ENCODE peak calls at places on chromosomes 6 and 20, in ten cellular contexts. E is anterior cingulate cortex; U is stimulated activated CD4-positive, alpha-beta T cell treated with anti-CD3 and anti-CD28 coated beads, TNF-alpha, amount 100 ng/mL, for 4 hours; K is ELR; Q is CD8-positive, alpha-beta memory T cell; V is GM20000; H is neuronal stem cell; C is lower leg skin; O is NCI-H774; T is AG09309. P is an unnamed sample.

GRCh38 chr6:72363844-72364740 is 257.8 kb upstream of the KCNQ5 start:
- DNase-seq in O (no peak), K (peak; percentile 98), C (no peak), Q (no peak), T (peak; percentile 83), H (no peak), U (no peak), E (no peak), V (no peak), P (no peak)

GRCh38 chr6:10719386-10720228 is 3.3 kb upstream of the TMEM14C start:
- DNase-seq in U (no peak), K (peak; percentile 24), C (no peak), H (no peak), O (no peak), E (no peak), Q (peak; percentile 71), T (no peak), V (no peak), P (no peak)

GRCh38 chr6:70163795-70164194 is 139.1 kb downstream of the COL9A1 start:
- DNase-seq in E (no peak), Q (no peak), K (no peak), V (no peak), O (no peak), T (no peak), U (no peak), H (no peak), C (no peak), P (no peak)

GRCh38 chr6:31354248-31354647 is 2.7 kb downstream of the HLA-B start:
- DNase-seq in Q (no peak), U (no peak), H (no peak), T (no peak), V (no peak), K (no peak), O (no peak), C (no peak), E (no peak), P (no peak)

GRCh38 chr20:23257848-23258746 is 92.5 kb upstream of the NXT1 start:
- DNase-seq in C (no peak), O (peak; percentile 25), U (no peak), E (no peak), Q (no peak), K (peak; percentile 86), H (no peak), V (no peak), T (peak; percentile 32), P (no peak)

GRCh38 chr20:63123326-63123725 is 92.6 kb downstream of the YTHDF1 start:
- DNase-seq in T (no peak), C (peak; percentile 78), H (no peak), V (no peak), O (no peak), Q (no peak), K (no peak), U (no peak), E (no peak), P (peak; percentile 52)

GRCh38 chr6:79056226-79056625 is 21.8 kb downstream of the PHIP start:
- DNase-seq in K (no peak), U (no peak), Q (no peak), E (no peak), V (no peak), C (no peak), O (no peak), H (no peak), T (no peak), P (no peak)

GRCh38 chr6:38436726-38437465 is 202.8 kb downstream of the BTBD9 start:
- DNase-seq in V (no peak), C (no peak), E (no peak), H (no peak), U (no peak), Q (no peak), K (peak; percentile 92), O (no peak), T (no peak), P (no peak)

GRCh38 chr6:55954436-55954835 is 79.0 kb upstream of the BMP5 start:
- DNase-seq in Q (no peak), O (no peak), T (no peak), V (no peak), C (no peak), U (no peak), K (no peak), H (no peak), E (no peak), P (no peak)

GRCh38 chr6:136173519-136174507 is 76.3 kb downstream of the MTFR2 start:
- DNase-seq in U (no peak), E (no peak), T (no peak), V (no peak), K (no peak), C (no peak), H (no peak), O (no peak), Q (no peak), P (no peak)

GRCh38 chr6:113281014-113281810 is 575.9 kb upstream of the MARCKS start:
- DNase-seq in K (no peak), T (peak; percentile 38), C (no peak), Q (no peak), V (no peak), H (no peak), E (no peak), U (no peak), O (no peak), P (no peak)

GRCh38 chr6:13924949-13925881 is at the start of gene RNF182:
- DNase-seq in Q (no peak), H (peak; percentile 17), C (no peak), E (no peak), T (no peak), U (no peak), K (peak; percentile 15), O (no peak), V (peak; percentile 83), P (peak; percentile 79)

GRCh38 chr6:87742106-87742505 is 40.1 kb upstream of the AKIRIN2 start:
- DNase-seq in U (no peak), T (no peak), C (no peak), V (peak; percentile 58), Q (peak; percentile 11), O (no peak), E (no peak), H (no peak), K (peak; percentile 10), P (peak; percentile 86)

GRCh38 chr20:1469925-1470571 is 3.4 kb upstream of the NSFL1C start:
- DNase-seq in E (peak; percentile 25), Q (no peak), V (peak; percentile 67), U (no peak), H (peak; percentile 53), O (peak; percentile 67), K (peak; percentile 98), C (peak; percentile 91), T (peak; percentile 100), P (peak; percentile 85)

GRCh38 chr6:87393026-87393622 is 14.6 kb upstream of the CFAP206 start:
- DNase-seq in C (no peak), V (peak; percentile 45), U (no peak), T (peak; percentile 20), E (no peak), Q (peak; percentile 57), K (peak; percentile 80), O (peak; percentile 64), H (peak; percentile 56), P (no peak)

GRCh38 chr20:58511364-58511763 is 3.8 kb downstream of the APCDD1L start:
- DNase-seq in H (no peak), C (no peak), E (no peak), T (peak; percentile 76), O (no peak), K (peak; percentile 52), U (no peak), Q (no peak), V (no peak), P (no peak)

P was measured in spleen.